ENCODE peak calls at places on chromosomes 12 and 14, in five cellular contexts. G is activated CD8-positive, alpha-beta memory T cell treated with anti-CD3 and anti-CD28 coated beads, Interleukin-2, amount 10 ng/mL, durations not matched to agents 7 days and 5 days; O is HCT116; I is T-cell; V is left cardiac atrium. J is an unnamed sample.

GRCh38 chr12:67391656-67392055 is 122.5 kb downstream of the CAND1 start:
- ATAC-seq in G (no peak), O (no peak), I (no peak), V (no peak), J (no peak)

GRCh38 chr12:68867606-68868005 is 59.6 kb downstream of the MDM2 start:
- ATAC-seq in G (no peak), O (no peak), I (no peak), V (no peak), J (no peak)

GRCh38 chr14:100688051-100688450 is 38.6 kb upstream of the DLK1 start:
- ATAC-seq in G (no peak), O (no peak), I (no peak), V (no peak), J (no peak)

GRCh38 chr14:103404920-103405319 is 19.7 kb downstream of the MARK3 start:
- ATAC-seq in G (no peak), O (no peak), I (no peak), V (peak; percentile 81), J (no peak)

GRCh38 chr14:100972134-100972905 is 68.8 kb upstream of the RTL1 start:
- ATAC-seq in G (no peak), O (no peak), I (no peak), V (no peak), J (no peak)

GRCh38 chr12:129564768-129565167 is 339.1 kb downstream of the TMEM132D start:
- ATAC-seq in G (no peak), O (no peak), I (no peak), V (no peak), J (no peak)

GRCh38 chr12:79673334-79673733 is 17.4 kb downstream of the PAWR start:
- ATAC-seq in G (no peak), O (no peak), I (no peak), V (no peak), J (no peak)

GRCh38 chr12:58395470-58395869 is 454.1 kb downstream of the ATP23 start:
- ATAC-seq in G (no peak), O (peak; percentile 86), I (no peak), V (no peak), J (no peak)

GRCh38 chr14:105859717-105860614 is 333.6 kb downstream of the TMEM121 start:
- ATAC-seq in G (peak; percentile 50), O (no peak), I (peak; percentile 56), V (peak; percentile 31), J (peak; percentile 19)

GRCh38 chr12:76206677-76207072 is 122.2 kb upstream of the NAP1L1 start:
- ATAC-seq in G (no peak), O (no peak), I (no peak), V (no peak), J (no peak)

GRCh38 chr12:20368653-20369163 is 371 bp downstream of the PDE3A start:
- ATAC-seq in G (no peak), O (peak; percentile 34), I (no peak), V (peak; percentile 71), J (no peak)

GRCh38 chr12:55830601-55831406 is 1.4 kb upstream of the DNAJC14 start:
- ATAC-seq in G (no peak), O (no peak), I (no peak), V (peak; percentile 58), J (no peak)

GRCh38 chr12:54299515-54300266 is 1.1 kb downstream of the NFE2 start:
- ATAC-seq in G (no peak), O (no peak), I (no peak), V (no peak), J (no peak)

GRCh38 chr12:116612436-116612835 is 53.3 kb downstream of the MAP1LC3B2 start:
- ATAC-seq in G (no peak), O (no peak), I (no peak), V (no peak), J (no peak)

GRCh38 chr12:129304532-129304931 is 451.3 kb downstream of the GLT1D1 start:
- ATAC-seq in G (no peak), O (no peak), I (no peak), V (no peak), J (no peak)

GRCh38 chr14:69471916-69472315 is 12.6 kb upstream of the PLEKHD1 start:
- ATAC-seq in G (peak; percentile 65), O (no peak), I (no peak), V (no peak), J (no peak)

GRCh38 chr12:93127582-93128331 is 198.7 kb upstream of the EEA1 start:
- ATAC-seq in G (no peak), O (peak; percentile 32), I (no peak), V (peak; percentile 92), J (no peak)

GRCh38 chr14:50063876-50064420 is 52.4 kb downstream of the VCPKMT start:
- ATAC-seq in G (no peak), O (no peak), I (no peak), V (no peak), J (no peak)